ENCODE peak calls at places on chromosome 16, in nine cellular contexts. C, V, S, M, Q, G, O, F and Z are unnamed samples.

GRCh38 chr16:15961060-15961511 is 11.7 kb downstream of the ABCC1 start:
- DNase-seq in C (no peak), V (no peak), S (no peak), M (no peak), Q (peak; percentile 31), G (no peak), O (peak; percentile 62), F (peak; percentile 17), Z (peak; percentile 52)

GRCh38 chr16:89828199-89828869 is at the start of gene SPIRE2:
- DNase-seq in C (no peak), V (peak; percentile 81), S (peak; percentile 73), M (peak; percentile 63), Q (peak; percentile 49), G (no peak), O (peak; percentile 72), F (peak; percentile 20), Z (peak; percentile 81)

GRCh38 chr16:73126453-73126853 is 78.5 kb upstream of the ZFHX3 start:
- DNase-seq in C (no peak), V (no peak), S (peak; percentile 72), M (peak; percentile 87), Q (no peak), G (peak; percentile 76), O (no peak), F (no peak), Z (no peak)

GRCh38 chr16:66705790-66706505 is 9.4 kb upstream of the CMTM4 start:
- DNase-seq in C (no peak), V (no peak), S (no peak), M (peak; percentile 62), Q (no peak), G (peak; percentile 53), O (no peak), F (no peak), Z (peak; percentile 38)

GRCh38 chr16:72856797-72857196 is 191.1 kb downstream of the ZFHX3 start:
- DNase-seq in C (no peak), V (peak; percentile 49), S (peak; percentile 31), M (peak; percentile 40), Q (no peak), G (no peak), O (no peak), F (no peak), Z (peak; percentile 51)

GRCh38 chr16:86806838-86807351 is 228.5 kb downstream of the FOXL1 start:
- DNase-seq in C (no peak), V (no peak), S (no peak), M (no peak), Q (no peak), G (no peak), O (no peak), F (no peak), Z (no peak)

GRCh38 chr16:14244344-14245010 is 173.4 kb downstream of the MRTFB start:
- DNase-seq in C (no peak), V (no peak), S (peak; percentile 6), M (peak; percentile 27), Q (no peak), G (no peak), O (no peak), F (no peak), Z (no peak)

GRCh38 chr16:49204191-49204590 is 77.4 kb downstream of the CBLN1 start:
- DNase-seq in C (no peak), V (no peak), S (no peak), M (no peak), Q (no peak), G (no peak), O (no peak), F (no peak), Z (no peak)

GRCh38 chr16:68782198-68783174 is 45.4 kb downstream of the CDH1 start:
- DNase-seq in C (no peak), V (no peak), S (no peak), M (no peak), Q (no peak), G (no peak), O (no peak), F (no peak), Z (no peak)

GRCh38 chr16:82754716-82755513 is 128.1 kb downstream of the CDH13 start:
- DNase-seq in C (no peak), V (no peak), S (no peak), M (no peak), Q (no peak), G (no peak), O (no peak), F (no peak), Z (peak; percentile 40)

GRCh38 chr16:67393111-67393789 is at the start of gene TPPP3:
- DNase-seq in C (no peak), V (peak; percentile 89), S (peak; percentile 36), M (peak; percentile 71), Q (no peak), G (peak; percentile 95), O (peak; percentile 28), F (peak; percentile 8), Z (peak; percentile 84)

GRCh38 chr16:20871935-20872815 is 28.0 kb downstream of the DCUN1D3 start:
- DNase-seq in C (no peak), V (no peak), S (no peak), M (no peak), Q (no peak), G (no peak), O (no peak), F (no peak), Z (no peak)